ENCODE peak calls at places on chromosome 12, in six cellular contexts. R is endothelial cell, S is tibial artery, I is BJ, X is MCF 10A, K is WERI-Rb-1. T is an unnamed sample.

GRCh38 chr12:98559666-98560065 is 33.8 kb upstream of the SLC25A3 start:
- DNase-seq in S (no peak), R (no peak), K (no peak), X (no peak), I (no peak), T (no peak)

GRCh38 chr12:113159937-113160336 is 10.4 kb downstream of the CFAP73 start:
- DNase-seq in I (no peak), S (no peak), K (peak; percentile 59), X (no peak), R (no peak), T (no peak)

GRCh38 chr12:71639341-71639760 is 24.3 kb downstream of the ZFC3H1 start:
- DNase-seq in K (peak; percentile 40), S (no peak), I (no peak), X (peak; percentile 26), R (peak; percentile 13), T (no peak)

GRCh38 chr12:64029013-64029857 is 184.7 kb downstream of the SRGAP1 start:
- DNase-seq in R (no peak), I (peak; percentile 74), S (no peak), X (no peak), K (no peak), T (no peak)

GRCh38 chr12:66594688-66595087 is 84.2 kb downstream of the GRIP1 start:
- DNase-seq in R (no peak), S (no peak), K (no peak), X (peak; percentile 81), I (no peak), T (no peak)

GRCh38 chr12:47909839-47910465 is 5.2 kb upstream of the VDR start:
- DNase-seq in I (no peak), K (no peak), X (peak; percentile 21), R (no peak), S (peak; percentile 25), T (no peak)

GRCh38 chr12:127559349-127560040 is 707.5 kb upstream of the TMEM132C start:
- DNase-seq in K (peak; percentile 17), X (peak; percentile 83), S (no peak), I (peak; percentile 94), R (peak; percentile 4), T (peak; percentile 91)

GRCh38 chr12:95216704-95217376 is 427 bp downstream of the FGD6 start:
- DNase-seq in R (no peak), K (no peak), S (no peak), X (peak; percentile 54), I (no peak), T (no peak)

GRCh38 chr12:131535779-131536178 is 175.1 kb upstream of the SFSWAP start:
- DNase-seq in X (no peak), R (no peak), K (no peak), I (no peak), S (no peak), T (no peak)

GRCh38 chr12:66931091-66931490 is 252.2 kb upstream of the GRIP1 start:
- DNase-seq in R (no peak), K (no peak), S (no peak), I (no peak), X (no peak), T (no peak)

GRCh38 chr12:118166946-118167345 is 31.0 kb downstream of the PEBP1 start:
- DNase-seq in I (no peak), K (no peak), S (no peak), X (no peak), R (no peak), T (no peak)

DNA sequence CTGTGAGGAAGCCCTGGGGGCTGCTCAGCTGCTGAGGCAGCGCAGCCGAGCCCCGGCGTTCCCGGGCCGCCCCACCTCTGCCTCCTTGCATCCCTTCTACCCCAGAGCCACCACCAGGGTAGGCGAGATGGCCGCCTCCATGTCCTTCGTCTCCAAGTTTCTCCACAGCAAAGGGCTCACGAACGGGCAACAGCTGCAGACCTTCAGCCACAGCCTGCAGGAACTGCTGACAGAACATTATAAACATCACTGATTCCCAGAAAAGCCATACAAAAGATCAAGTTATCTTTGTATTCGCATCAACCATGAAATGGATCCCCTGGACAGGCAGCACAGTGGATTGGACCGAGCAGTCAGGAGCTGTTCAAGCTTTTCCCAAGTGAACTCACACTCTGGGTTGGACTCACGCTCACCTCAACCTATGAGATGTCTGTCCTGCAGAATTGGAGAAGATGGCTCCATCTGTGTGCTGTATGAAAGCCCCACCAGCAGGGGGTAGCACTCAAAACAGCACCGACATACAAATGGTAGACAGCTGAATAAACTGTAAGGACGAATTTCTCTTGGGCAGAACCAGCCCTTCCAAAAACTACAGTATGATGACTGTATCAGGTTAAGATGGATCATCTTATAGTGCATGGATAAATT is 19.4 kb upstream of the A2M start:
- DNase-seq in S (no peak), I (no peak), K (no peak), R (no peak), X (peak; percentile 16), T (no peak)
- TF ChIP-seq CTCF in S (no peak), I (peak; percentile 11), K (peak; percentile 22), R (peak; percentile 38), X (peak; percentile 10), T (no peak)

DNA sequence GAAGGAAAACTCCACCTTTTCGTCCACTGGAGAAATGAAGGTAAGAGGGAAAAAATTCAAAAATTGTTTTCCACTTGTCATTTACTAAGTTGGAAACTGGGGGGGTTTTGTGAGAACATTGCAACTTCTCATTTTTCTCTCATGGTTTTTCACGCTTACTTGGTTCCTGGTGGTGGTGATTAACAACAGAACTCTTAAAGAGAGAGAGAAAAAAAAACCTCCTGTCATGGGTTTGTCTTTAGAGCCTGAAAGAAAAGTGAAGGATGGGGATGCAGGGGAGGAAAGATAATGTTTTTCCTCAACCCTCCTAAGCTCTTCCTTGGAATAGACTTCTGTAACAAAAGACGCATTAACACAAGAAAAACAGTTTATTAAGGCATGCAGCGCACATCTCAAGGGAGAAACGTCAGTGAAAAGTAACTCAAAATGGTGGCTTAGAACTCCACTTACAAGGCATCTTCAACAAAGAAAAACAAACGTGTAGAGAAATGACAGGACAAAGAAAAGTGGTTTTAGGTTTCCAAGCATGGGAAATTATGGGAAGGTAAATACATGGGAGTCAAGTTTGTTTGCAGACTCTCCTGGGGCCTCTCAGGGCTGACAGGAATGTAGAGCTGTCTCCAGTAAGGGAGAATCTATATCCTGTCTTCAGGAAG is 81.9 kb upstream of the ATF7IP start:
- DNase-seq in I (no peak), K (no peak), R (no peak), X (no peak), S (no peak), T (no peak)
- TF ChIP-seq CTCF in I (no peak), K (no peak), R (no peak), X (no peak), S (no peak), T (no peak)

GRCh38 chr12:40106202-40106533 is 287 bp upstream of the SLC2A13 start:
- DNase-seq in I (no peak), S (no peak), K (no peak), X (no peak), R (no peak), T (no peak)

GRCh38 chr12:40107803-40108620 is 2.1 kb upstream of the SLC2A13 start:
- DNase-seq in I (no peak), K (no peak), S (no peak), R (no peak), X (no peak), T (no peak)

GRCh38 chr12:40106655-40107054 is 774 bp upstream of the SLC2A13 start:
- DNase-seq in X (peak; percentile 42), S (no peak), I (no peak), R (no peak), K (no peak), T (no peak)

GRCh38 chr12:40105515-40106201 is at the start of gene SLC2A13:
- DNase-seq in K (peak; percentile 67), R (peak; percentile 84), I (no peak), S (peak; percentile 85), X (peak; percentile 76), T (peak; percentile 28)

DNA sequence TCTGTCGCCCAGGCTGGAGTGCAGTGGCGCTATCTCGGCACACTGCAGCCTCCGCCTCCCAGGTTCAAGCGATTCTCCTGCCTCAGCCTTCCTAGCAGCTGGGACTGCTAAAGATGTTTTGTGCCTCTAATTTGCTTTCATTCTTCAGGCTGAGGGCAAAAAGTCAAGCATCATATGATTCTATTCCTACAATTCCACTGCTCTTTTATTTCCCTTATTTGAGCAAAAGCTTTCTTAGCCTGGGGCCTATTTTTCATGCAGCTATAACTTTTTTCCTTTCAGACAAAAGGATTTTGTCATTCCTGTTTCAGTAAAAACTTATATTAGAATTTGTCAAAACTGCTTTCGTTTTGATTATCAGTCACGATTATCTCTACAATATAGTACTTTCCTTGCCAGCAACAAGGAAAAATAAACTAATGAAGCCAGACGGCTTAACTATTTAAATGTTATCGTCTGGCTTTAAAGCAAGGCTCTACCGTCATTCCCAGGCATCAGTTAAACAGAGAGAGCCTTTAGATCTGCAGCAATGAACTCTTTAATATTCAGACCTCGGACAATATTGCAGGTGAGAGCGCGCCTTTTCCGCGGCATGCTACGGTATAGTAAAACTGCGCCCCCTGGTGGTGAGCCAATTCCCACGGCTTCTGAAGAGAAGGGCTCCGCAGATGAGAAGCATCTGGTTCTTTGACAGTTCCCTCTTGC is 1.4 kb upstream of the SLC2A13 start:
- DNase-seq in I (no peak), R (peak; percentile 83), S (peak; percentile 89), K (peak; percentile 85), X (peak; percentile 83), T (peak; percentile 52)
- TF ChIP-seq CTCF in I (peak; percentile 89), R (peak; percentile 92), S (peak; percentile 86), K (peak; percentile 77), X (peak; percentile 79), T (peak; percentile 91)

DNA sequence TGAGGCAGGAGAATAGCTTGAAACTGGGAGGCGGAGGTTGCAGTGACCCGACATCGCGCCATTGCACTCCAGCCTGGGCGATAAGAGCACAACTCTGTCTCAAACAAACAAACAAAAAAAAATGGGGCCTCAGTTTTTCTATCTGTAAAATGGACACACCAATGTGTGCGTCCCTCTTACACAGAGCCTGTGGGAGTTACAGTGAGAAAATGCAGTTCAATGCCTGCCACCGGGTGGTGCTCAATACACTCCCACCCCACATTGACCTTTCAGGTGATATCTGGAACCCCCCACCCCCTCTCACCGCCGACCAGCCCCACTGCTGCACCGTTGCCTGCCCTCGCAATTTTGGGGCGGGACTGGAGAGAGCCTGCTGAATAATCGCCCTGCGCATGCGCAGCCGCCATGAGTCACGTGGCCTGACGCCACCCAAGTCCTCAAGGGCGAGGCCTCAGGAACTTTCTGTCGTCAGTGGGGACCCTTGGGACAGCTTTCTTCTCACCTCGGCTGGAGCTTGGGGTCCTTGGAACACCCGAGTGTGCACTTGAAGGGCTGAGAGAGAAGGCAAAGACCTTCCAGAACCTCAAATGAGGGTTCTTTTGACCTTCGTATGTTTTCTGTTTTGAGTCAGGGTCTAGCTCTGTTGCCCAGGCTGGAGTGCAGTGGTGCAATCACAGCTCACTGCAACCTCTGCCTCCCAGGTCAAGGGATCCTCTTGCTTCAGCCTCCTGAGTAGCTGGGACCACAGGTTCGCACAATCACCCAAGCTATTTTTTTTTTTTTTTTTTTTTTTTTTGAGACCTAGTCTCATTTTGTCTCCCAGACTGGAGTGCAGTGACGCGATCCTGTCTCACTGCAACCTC is 14.6 kb upstream of the CABP1 start:
- DNase-seq in I (no peak), X (no peak), R (no peak), K (no peak), S (no peak), T (no peak)
- TF ChIP-seq CTCF in I (no peak), X (peak; percentile 20), R (peak; percentile 20), K (no peak), S (no peak), T (no peak)

GRCh38 chr12:79690606-79691298 is at the start of gene PAWR:
- DNase-seq in K (peak; percentile 88), X (peak; percentile 86), I (no peak), R (peak; percentile 79), S (peak; percentile 82), T (no peak)
- TF ChIP-seq CTCF in K (peak; percentile 29), X (peak; percentile 17), I (peak; percentile 37), R (no peak), S (no peak), T (peak; percentile 19)